ENCODE peak calls at places on chromosomes 5 and 9, in four cellular contexts. One of them, this sample, is unnamed.

GRCh38 chr5:132653716-132654115 is 4.3 kb upstream of the IL13 start:
- DNase-seq in H1: peak
- DNase-seq in HepG2: no peak
- DNase-seq in GM12878: no peak
- DNase-seq in this sample: no peak

GRCh38 chr5:160506006-160507004 is 84.7 kb downstream of the PTTG1 start:
- DNase-seq in H1: peak
- DNase-seq in GM12878: no peak
- DNase-seq in HepG2: no peak
- DNase-seq in this sample: peak

GRCh38 chr9:129383415-129384088 is 205.5 kb upstream of the IER5L start:
- DNase-seq in GM12878: peak
- DNase-seq in H1: no peak
- DNase-seq in HepG2: no peak
- DNase-seq in this sample: no peak

GRCh38 chr5:95530441-95530840 is 24.3 kb downstream of the SKIC3 start:
- DNase-seq in H1: no peak
- DNase-seq in HepG2: no peak
- DNase-seq in GM12878: no peak
- DNase-seq in this sample: no peak

GRCh38 chr9:13443380-13444271 is 164.1 kb upstream of the MPDZ start:
- DNase-seq in H1: no peak
- DNase-seq in HepG2: no peak
- DNase-seq in GM12878: no peak
- DNase-seq in this sample: no peak

GRCh38 chr5:119302916-119303897 is 52.6 kb upstream of the TNFAIP8 start:
- DNase-seq in H1: no peak
- DNase-seq in GM12878: no peak
- DNase-seq in HepG2: peak
- DNase-seq in this sample: no peak

GRCh38 chr5:79552984-79553383 is 39.0 kb upstream of the HOMER1 start:
- DNase-seq in GM12878: no peak
- DNase-seq in HepG2: no peak
- DNase-seq in H1: no peak
- DNase-seq in this sample: peak

GRCh38 chr5:43675357-43675756 is 72.4 kb downstream of the NNT start:
- DNase-seq in HepG2: no peak
- DNase-seq in H1: no peak
- DNase-seq in GM12878: no peak
- DNase-seq in this sample: no peak

GRCh38 chr5:67425514-67425913 is 228.9 kb upstream of the CD180 start:
- DNase-seq in GM12878: no peak
- DNase-seq in HepG2: no peak
- DNase-seq in H1: no peak
- DNase-seq in this sample: no peak

GRCh38 chr9:132784286-132784820 is 93.7 kb downstream of the AK8 start:
- DNase-seq in HepG2: no peak
- DNase-seq in H1: no peak
- DNase-seq in GM12878: no peak
- DNase-seq in this sample: no peak

GRCh38 chr5:150064681-150065220 is 21.6 kb downstream of the CSF1R start:
- DNase-seq in H1: no peak
- DNase-seq in HepG2: no peak
- DNase-seq in GM12878: no peak
- DNase-seq in this sample: no peak

GRCh38 chr5:911601-912000 is 18.9 kb downstream of the TRIP13 start:
- DNase-seq in H1: no peak
- DNase-seq in GM12878: no peak
- DNase-seq in HepG2: no peak
- DNase-seq in this sample: no peak

GRCh38 chr9:21454149-21454548 is 13.9 kb downstream of the IFNA1 start:
- DNase-seq in H1: no peak
- DNase-seq in GM12878: no peak
- DNase-seq in HepG2: no peak
- DNase-seq in this sample: no peak

GRCh38 chr5:92401492-92401891 is 1018.4 kb upstream of the ARRDC3 start:
- DNase-seq in H1: no peak
- DNase-seq in HepG2: no peak
- DNase-seq in GM12878: no peak
- DNase-seq in this sample: no peak

GRCh38 chr5:26578002-26578401 is 460.4 kb downstream of the CDH9 start:
- DNase-seq in GM12878: no peak
- DNase-seq in HepG2: no peak
- DNase-seq in H1: no peak
- DNase-seq in this sample: no peak
- TF ChIP-seq CTCF in GM12878: no peak
- TF ChIP-seq CTCF in HepG2: no peak
- TF ChIP-seq CTCF in H1: no peak
- TF ChIP-seq CTCF in this sample: no peak

GRCh38 chr9:124771867-124772621 is 933 bp upstream of the NR6A1 start:
- DNase-seq in H1: peak
- DNase-seq in HepG2: peak
- DNase-seq in GM12878: no peak
- DNase-seq in this sample: peak
- TF ChIP-seq TCF12 in H1: no peak
- TF ChIP-seq TCF12 in HepG2: no peak
- TF ChIP-seq TCF12 in GM12878: no peak
- TF ChIP-seq TCF12 in this sample: peak

DNA sequence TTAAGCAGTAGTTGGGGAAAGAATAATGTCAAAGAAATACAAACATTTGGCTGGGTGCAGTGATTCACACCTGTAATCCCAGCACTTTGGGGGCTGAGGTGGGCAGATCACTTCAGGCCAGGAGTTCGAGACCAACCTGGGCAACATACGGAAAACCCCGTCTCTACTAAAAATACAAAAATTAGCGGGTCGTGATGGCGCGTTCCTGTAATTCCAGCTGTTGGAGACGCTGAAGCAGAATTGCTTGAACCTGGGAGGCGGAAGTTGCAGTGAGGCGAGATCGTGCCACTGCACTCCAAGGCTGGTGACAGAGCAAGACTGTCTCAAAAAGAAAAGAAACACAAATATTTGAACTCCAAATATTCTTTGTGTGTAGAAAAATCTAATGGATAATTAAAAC is 4.7 kb downstream of the MATR3 start:
- DNase-seq in GM12878: no peak
- DNase-seq in H1: no peak
- DNase-seq in HepG2: no peak
- DNase-seq in this sample: no peak
- H3K9ac ChIP-seq in GM12878: no peak
- H3K9ac ChIP-seq in H1: no peak
- H3K9ac ChIP-seq in HepG2: no peak
- H3K9ac ChIP-seq in this sample: no peak

GRCh38 chr5:38263983-38264382 is 5.6 kb downstream of the EGFLAM start:
- DNase-seq in GM12878: no peak
- DNase-seq in HepG2: peak
- DNase-seq in H1: no peak
- DNase-seq in this sample: no peak

GRCh38 chr5:38267372-38267771 is 9.0 kb downstream of the EGFLAM start:
- DNase-seq in H1: no peak
- DNase-seq in HepG2: no peak
- DNase-seq in GM12878: no peak
- DNase-seq in this sample: no peak

DNA sequence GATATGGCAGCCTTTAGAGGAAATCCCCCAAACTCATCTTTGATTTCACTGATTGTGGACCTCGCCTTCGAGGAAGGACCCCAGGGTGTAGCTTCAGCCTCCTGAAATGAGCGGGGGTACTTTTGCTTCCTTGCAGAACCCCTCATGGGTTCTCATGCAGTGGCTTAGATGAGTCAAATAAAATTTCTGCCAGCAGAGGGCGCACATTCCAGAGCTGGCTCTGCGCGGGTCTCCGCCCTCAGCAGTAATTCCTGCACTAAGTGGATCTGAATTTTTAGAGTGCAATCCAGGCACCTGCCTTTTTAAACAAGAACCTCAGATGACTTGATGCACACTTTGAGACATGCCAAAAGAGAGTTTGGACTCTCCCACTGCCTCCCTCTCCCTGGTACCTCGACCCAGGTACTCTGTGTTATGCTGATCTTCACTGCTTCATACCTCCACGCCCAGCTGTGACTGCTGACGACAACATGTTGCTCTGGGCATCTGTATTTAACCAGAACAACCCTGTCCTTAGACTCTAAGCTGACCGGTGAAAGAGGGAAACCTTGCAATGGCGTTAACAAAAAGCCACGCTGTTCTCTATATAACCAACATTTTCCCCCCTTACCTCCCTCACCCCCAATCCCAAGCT is 7.3 kb downstream of the EGFLAM start:
- DNase-seq in HepG2: peak
- DNase-seq in H1: peak
- DNase-seq in GM12878: no peak
- DNase-seq in this sample: peak
- TF ChIP-seq CTCF in HepG2: peak
- TF ChIP-seq CTCF in H1: peak
- TF ChIP-seq CTCF in GM12878: peak
- TF ChIP-seq CTCF in this sample: peak

DNA sequence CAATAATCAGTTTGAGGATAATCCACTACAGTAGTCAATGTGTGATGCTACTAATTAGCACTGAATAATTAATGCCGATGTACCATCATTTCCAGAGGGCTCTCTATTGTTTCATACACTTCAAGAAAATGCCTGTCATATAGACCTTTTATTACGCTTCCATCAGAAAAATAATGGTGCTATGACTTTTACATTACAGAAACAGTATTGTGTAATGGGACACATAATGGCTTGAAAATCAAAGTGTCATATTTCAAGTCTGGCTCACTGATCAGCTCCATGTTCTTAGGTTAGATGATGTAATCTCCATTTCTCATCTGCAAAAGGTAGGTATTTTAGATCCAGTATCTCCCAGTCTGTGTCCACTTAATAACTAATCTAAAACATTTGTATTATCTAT is 990.7 kb upstream of the TYRP1 start:
- DNase-seq in HepG2: no peak
- DNase-seq in H1: no peak
- DNase-seq in GM12878: no peak
- DNase-seq in this sample: no peak
- TF ChIP-seq TCF12 in HepG2: no peak
- TF ChIP-seq TCF12 in H1: no peak
- TF ChIP-seq TCF12 in GM12878: no peak
- TF ChIP-seq TCF12 in this sample: no peak

DNA sequence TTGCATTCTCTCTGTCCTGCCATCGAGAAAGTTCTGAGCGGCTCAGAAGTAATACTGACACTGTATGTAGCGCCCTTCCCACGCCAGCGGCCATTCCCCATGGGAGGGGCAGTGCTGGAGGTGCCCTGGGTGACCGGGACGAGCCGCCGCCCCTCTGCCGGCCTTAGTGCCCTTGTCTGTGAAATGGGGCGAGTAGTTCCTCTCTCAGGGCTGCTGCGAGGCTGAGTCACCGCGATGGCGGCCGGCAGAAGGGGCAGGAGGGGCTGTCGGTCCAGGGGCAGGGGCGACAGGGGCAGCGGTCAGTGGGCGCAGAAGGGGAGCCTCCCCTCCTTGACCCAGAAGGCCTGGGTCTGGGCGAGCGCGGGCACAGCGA is 148.9 kb downstream of the GAPVD1 start:
- DNase-seq in GM12878: no peak
- DNase-seq in HepG2: no peak
- DNase-seq in H1: no peak
- DNase-seq in this sample: no peak
- H3K9ac ChIP-seq in GM12878: no peak
- H3K9ac ChIP-seq in HepG2: no peak
- H3K9ac ChIP-seq in H1: no peak
- H3K9ac ChIP-seq in this sample: no peak

GRCh38 chr5:136808756-136809155 is 443.4 kb upstream of the TRPC7 start:
- DNase-seq in HepG2: no peak
- DNase-seq in H1: no peak
- DNase-seq in GM12878: no peak
- DNase-seq in this sample: no peak

GRCh38 chr5:136809382-136809781 is 444.0 kb upstream of the TRPC7 start:
- DNase-seq in HepG2: no peak
- DNase-seq in GM12878: peak
- DNase-seq in H1: no peak
- DNase-seq in this sample: no peak

GRCh38 chr5:136810198-136810823 is 445.0 kb upstream of the TRPC7 start:
- DNase-seq in H1: no peak
- DNase-seq in GM12878: no peak
- DNase-seq in HepG2: no peak
- DNase-seq in this sample: no peak

GRCh38 chr5:136802382-136802781 is 437.0 kb upstream of the TRPC7 start:
- DNase-seq in HepG2: no peak
- DNase-seq in H1: no peak
- DNase-seq in GM12878: no peak
- DNase-seq in this sample: peak

DNA sequence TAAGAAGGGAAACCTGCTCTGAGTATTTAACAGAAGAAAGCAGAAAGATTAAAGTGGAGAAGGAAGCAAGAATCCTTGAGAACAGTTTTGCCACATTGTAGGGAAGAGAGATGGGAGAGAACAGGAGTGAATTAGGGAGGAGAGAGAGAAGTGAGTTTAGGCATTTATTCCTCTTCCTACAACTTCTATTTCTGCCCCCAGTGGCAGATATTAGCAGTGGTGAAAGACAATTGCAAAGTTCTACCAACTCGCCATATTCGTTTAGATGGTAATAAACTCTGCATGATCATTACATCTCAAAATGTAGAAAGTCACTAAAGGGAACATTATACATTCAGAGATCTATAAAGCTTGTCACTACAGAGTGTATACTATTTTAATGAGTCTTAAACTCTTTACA is 440.1 kb upstream of the TRPC7 start:
- DNase-seq in GM12878: no peak
- DNase-seq in HepG2: no peak
- DNase-seq in H1: no peak
- DNase-seq in this sample: no peak
- TF ChIP-seq CTCF in GM12878: no peak
- TF ChIP-seq CTCF in HepG2: no peak
- TF ChIP-seq CTCF in H1: peak
- TF ChIP-seq CTCF in this sample: peak